ENCODE peak calls at places on chromosomes 6 and 20, in seven cellular contexts. One of them, this sample, is unnamed.

GRCh38 chr20:45798935-45799642 is 7.3 kb downstream of the DNTTIP1 start:
- DNase-seq in left ventricle myocardium inferior: no peak
- DNase-seq in stimulated activated CD8-positive, alpha-beta memory T cell treated with anti-CD3 and anti-CD28 coated beads, Interleukin-4, amount 100 ng/mL, for 48 hours: peak; percentile 73
- DNase-seq in iris pigment epithelial cell: peak; percentile 51
- DNase-seq in HTR-8/SVneo: peak; percentile 85
- DNase-seq in activated T-helper 1 cell treated with anti-CD3 and anti-CD28 coated beads, Interleukin-2, amount 50 U/mL, for 16 hours: peak; percentile 16
- DNase-seq in activated naive CD4-positive, alpha-beta T cell treated with anti-CD3 and anti-CD28 coated beads, Interleukin-2, amount 50 U/mL, for 16 hours: peak; percentile 61
- DNase-seq in this sample: peak; percentile 61

GRCh38 chr6:46215777-46216176 is 45.0 kb upstream of the ENPP5 start:
- DNase-seq in left ventricle myocardium inferior: no peak
- DNase-seq in stimulated activated CD8-positive, alpha-beta memory T cell treated with anti-CD3 and anti-CD28 coated beads, Interleukin-4, amount 100 ng/mL, for 48 hours: no peak
- DNase-seq in iris pigment epithelial cell: no peak
- DNase-seq in HTR-8/SVneo: no peak
- DNase-seq in activated T-helper 1 cell treated with anti-CD3 and anti-CD28 coated beads, Interleukin-2, amount 50 U/mL, for 16 hours: no peak
- DNase-seq in activated naive CD4-positive, alpha-beta T cell treated with anti-CD3 and anti-CD28 coated beads, Interleukin-2, amount 50 U/mL, for 16 hours: no peak
- DNase-seq in this sample: no peak

GRCh38 chr6:154766993-154767392 is 33.8 kb downstream of the SCAF8 start:
- DNase-seq in left ventricle myocardium inferior: no peak
- DNase-seq in stimulated activated CD8-positive, alpha-beta memory T cell treated with anti-CD3 and anti-CD28 coated beads, Interleukin-4, amount 100 ng/mL, for 48 hours: no peak
- DNase-seq in iris pigment epithelial cell: peak; percentile 19
- DNase-seq in HTR-8/SVneo: no peak
- DNase-seq in activated T-helper 1 cell treated with anti-CD3 and anti-CD28 coated beads, Interleukin-2, amount 50 U/mL, for 16 hours: no peak
- DNase-seq in activated naive CD4-positive, alpha-beta T cell treated with anti-CD3 and anti-CD28 coated beads, Interleukin-2, amount 50 U/mL, for 16 hours: no peak
- DNase-seq in this sample: no peak

GRCh38 chr6:81859884-81860283 is 107.4 kb upstream of the TENT5A start:
- DNase-seq in left ventricle myocardium inferior: peak; percentile 46
- DNase-seq in stimulated activated CD8-positive, alpha-beta memory T cell treated with anti-CD3 and anti-CD28 coated beads, Interleukin-4, amount 100 ng/mL, for 48 hours: no peak
- DNase-seq in iris pigment epithelial cell: no peak
- DNase-seq in HTR-8/SVneo: no peak
- DNase-seq in activated T-helper 1 cell treated with anti-CD3 and anti-CD28 coated beads, Interleukin-2, amount 50 U/mL, for 16 hours: no peak
- DNase-seq in activated naive CD4-positive, alpha-beta T cell treated with anti-CD3 and anti-CD28 coated beads, Interleukin-2, amount 50 U/mL, for 16 hours: no peak
- DNase-seq in this sample: peak; percentile 43

GRCh38 chr20:35077872-35078271 is 14.7 kb downstream of the TRPC4AP start:
- DNase-seq in left ventricle myocardium inferior: no peak
- DNase-seq in stimulated activated CD8-positive, alpha-beta memory T cell treated with anti-CD3 and anti-CD28 coated beads, Interleukin-4, amount 100 ng/mL, for 48 hours: no peak
- DNase-seq in iris pigment epithelial cell: no peak
- DNase-seq in HTR-8/SVneo: no peak
- DNase-seq in activated T-helper 1 cell treated with anti-CD3 and anti-CD28 coated beads, Interleukin-2, amount 50 U/mL, for 16 hours: no peak
- DNase-seq in activated naive CD4-positive, alpha-beta T cell treated with anti-CD3 and anti-CD28 coated beads, Interleukin-2, amount 50 U/mL, for 16 hours: no peak
- DNase-seq in this sample: no peak

GRCh38 chr6:142551145-142551811 is 249.5 kb downstream of the ADGRG6 start:
- DNase-seq in left ventricle myocardium inferior: no peak
- DNase-seq in stimulated activated CD8-positive, alpha-beta memory T cell treated with anti-CD3 and anti-CD28 coated beads, Interleukin-4, amount 100 ng/mL, for 48 hours: peak; percentile 56
- DNase-seq in iris pigment epithelial cell: peak; percentile 12
- DNase-seq in HTR-8/SVneo: no peak
- DNase-seq in activated T-helper 1 cell treated with anti-CD3 and anti-CD28 coated beads, Interleukin-2, amount 50 U/mL, for 16 hours: no peak
- DNase-seq in activated naive CD4-positive, alpha-beta T cell treated with anti-CD3 and anti-CD28 coated beads, Interleukin-2, amount 50 U/mL, for 16 hours: peak; percentile 56
- DNase-seq in this sample: no peak

GRCh38 chr6:6438286-6438685 is 117.8 kb upstream of the F13A1 start:
- DNase-seq in left ventricle myocardium inferior: no peak
- DNase-seq in stimulated activated CD8-positive, alpha-beta memory T cell treated with anti-CD3 and anti-CD28 coated beads, Interleukin-4, amount 100 ng/mL, for 48 hours: no peak
- DNase-seq in iris pigment epithelial cell: no peak
- DNase-seq in HTR-8/SVneo: no peak
- DNase-seq in activated T-helper 1 cell treated with anti-CD3 and anti-CD28 coated beads, Interleukin-2, amount 50 U/mL, for 16 hours: no peak
- DNase-seq in activated naive CD4-positive, alpha-beta T cell treated with anti-CD3 and anti-CD28 coated beads, Interleukin-2, amount 50 U/mL, for 16 hours: no peak
- DNase-seq in this sample: no peak

GRCh38 chr20:34627458-34627857 is 49.4 kb downstream of the PIGU start:
- DNase-seq in left ventricle myocardium inferior: no peak
- DNase-seq in stimulated activated CD8-positive, alpha-beta memory T cell treated with anti-CD3 and anti-CD28 coated beads, Interleukin-4, amount 100 ng/mL, for 48 hours: no peak
- DNase-seq in iris pigment epithelial cell: no peak
- DNase-seq in HTR-8/SVneo: peak; percentile 20
- DNase-seq in activated T-helper 1 cell treated with anti-CD3 and anti-CD28 coated beads, Interleukin-2, amount 50 U/mL, for 16 hours: no peak
- DNase-seq in activated naive CD4-positive, alpha-beta T cell treated with anti-CD3 and anti-CD28 coated beads, Interleukin-2, amount 50 U/mL, for 16 hours: no peak
- DNase-seq in this sample: no peak

GRCh38 chr6:41636803-41637178 is 1.5 kb upstream of the MDFI start:
- DNase-seq in left ventricle myocardium inferior: no peak
- DNase-seq in stimulated activated CD8-positive, alpha-beta memory T cell treated with anti-CD3 and anti-CD28 coated beads, Interleukin-4, amount 100 ng/mL, for 48 hours: no peak
- DNase-seq in iris pigment epithelial cell: peak; percentile 18
- DNase-seq in HTR-8/SVneo: peak; percentile 70
- DNase-seq in activated T-helper 1 cell treated with anti-CD3 and anti-CD28 coated beads, Interleukin-2, amount 50 U/mL, for 16 hours: no peak
- DNase-seq in activated naive CD4-positive, alpha-beta T cell treated with anti-CD3 and anti-CD28 coated beads, Interleukin-2, amount 50 U/mL, for 16 hours: peak; percentile 10
- DNase-seq in this sample: no peak

GRCh38 chr6:38370653-38371311 is 268.9 kb downstream of the BTBD9 start:
- DNase-seq in left ventricle myocardium inferior: no peak
- DNase-seq in stimulated activated CD8-positive, alpha-beta memory T cell treated with anti-CD3 and anti-CD28 coated beads, Interleukin-4, amount 100 ng/mL, for 48 hours: no peak
- DNase-seq in iris pigment epithelial cell: no peak
- DNase-seq in HTR-8/SVneo: no peak
- DNase-seq in activated T-helper 1 cell treated with anti-CD3 and anti-CD28 coated beads, Interleukin-2, amount 50 U/mL, for 16 hours: no peak
- DNase-seq in activated naive CD4-positive, alpha-beta T cell treated with anti-CD3 and anti-CD28 coated beads, Interleukin-2, amount 50 U/mL, for 16 hours: no peak
- DNase-seq in this sample: no peak

GRCh38 chr6:7041511-7042026 is 66.2 kb upstream of the RREB1 start:
- DNase-seq in left ventricle myocardium inferior: no peak
- DNase-seq in stimulated activated CD8-positive, alpha-beta memory T cell treated with anti-CD3 and anti-CD28 coated beads, Interleukin-4, amount 100 ng/mL, for 48 hours: no peak
- DNase-seq in iris pigment epithelial cell: no peak
- DNase-seq in HTR-8/SVneo: no peak
- DNase-seq in activated T-helper 1 cell treated with anti-CD3 and anti-CD28 coated beads, Interleukin-2, amount 50 U/mL, for 16 hours: no peak
- DNase-seq in activated naive CD4-positive, alpha-beta T cell treated with anti-CD3 and anti-CD28 coated beads, Interleukin-2, amount 50 U/mL, for 16 hours: no peak
- DNase-seq in this sample: no peak

GRCh38 chr6:16698988-16699868 is 62.0 kb downstream of the ATXN1 start:
- DNase-seq in left ventricle myocardium inferior: no peak
- DNase-seq in stimulated activated CD8-positive, alpha-beta memory T cell treated with anti-CD3 and anti-CD28 coated beads, Interleukin-4, amount 100 ng/mL, for 48 hours: no peak
- DNase-seq in iris pigment epithelial cell: peak; percentile 75
- DNase-seq in HTR-8/SVneo: no peak
- DNase-seq in activated T-helper 1 cell treated with anti-CD3 and anti-CD28 coated beads, Interleukin-2, amount 50 U/mL, for 16 hours: no peak
- DNase-seq in activated naive CD4-positive, alpha-beta T cell treated with anti-CD3 and anti-CD28 coated beads, Interleukin-2, amount 50 U/mL, for 16 hours: no peak
- DNase-seq in this sample: no peak

GRCh38 chr6:110217255-110217654 is 37.0 kb downstream of the CDC40 start:
- DNase-seq in left ventricle myocardium inferior: no peak
- DNase-seq in stimulated activated CD8-positive, alpha-beta memory T cell treated with anti-CD3 and anti-CD28 coated beads, Interleukin-4, amount 100 ng/mL, for 48 hours: no peak
- DNase-seq in iris pigment epithelial cell: peak; percentile 41
- DNase-seq in HTR-8/SVneo: no peak
- DNase-seq in activated T-helper 1 cell treated with anti-CD3 and anti-CD28 coated beads, Interleukin-2, amount 50 U/mL, for 16 hours: no peak
- DNase-seq in activated naive CD4-positive, alpha-beta T cell treated with anti-CD3 and anti-CD28 coated beads, Interleukin-2, amount 50 U/mL, for 16 hours: no peak
- DNase-seq in this sample: no peak